ENCODE peak calls at places on chromosomes 11 and 22, in five cellular contexts. One of them, this sample, is unnamed.

GRCh38 chr22:37419916-37420655 is 7.2 kb downstream of the ELFN2 start:
- DNase-seq in mucosa of gallbladder: peak
- DNase-seq in T-helper 9 cell: no peak
- DNase-seq in Calu3: peak
- DNase-seq in stimulated activated CD8-positive, alpha-beta memory T cell treated with anti-CD3 and anti-CD28 coated beads, Interleukin-4, amount 100 ng/mL, for 1 hour: no peak
- DNase-seq in this sample: no peak

GRCh38 chr22:38981005-38981658 is 1.0 kb upstream of the APOBEC3B start:
- DNase-seq in stimulated activated CD8-positive, alpha-beta memory T cell treated with anti-CD3 and anti-CD28 coated beads, Interleukin-4, amount 100 ng/mL, for 1 hour: no peak
- DNase-seq in mucosa of gallbladder: peak
- DNase-seq in T-helper 9 cell: no peak
- DNase-seq in Calu3: peak
- DNase-seq in this sample: no peak

GRCh38 chr11:11409224-11409623 is 56.2 kb upstream of the CSNK2A3 start:
- DNase-seq in mucosa of gallbladder: no peak
- DNase-seq in Calu3: no peak
- DNase-seq in stimulated activated CD8-positive, alpha-beta memory T cell treated with anti-CD3 and anti-CD28 coated beads, Interleukin-4, amount 100 ng/mL, for 1 hour: no peak
- DNase-seq in T-helper 9 cell: no peak
- DNase-seq in this sample: no peak

GRCh38 chr11:8333431-8334401 is 70.0 kb upstream of the LMO1 start:
- DNase-seq in Calu3: peak
- DNase-seq in stimulated activated CD8-positive, alpha-beta memory T cell treated with anti-CD3 and anti-CD28 coated beads, Interleukin-4, amount 100 ng/mL, for 1 hour: no peak
- DNase-seq in mucosa of gallbladder: no peak
- DNase-seq in T-helper 9 cell: no peak
- DNase-seq in this sample: no peak

GRCh38 chr11:124753207-124753606 is 1.2 kb upstream of the VSIG2 start:
- DNase-seq in stimulated activated CD8-positive, alpha-beta memory T cell treated with anti-CD3 and anti-CD28 coated beads, Interleukin-4, amount 100 ng/mL, for 1 hour: no peak
- DNase-seq in Calu3: no peak
- DNase-seq in T-helper 9 cell: no peak
- DNase-seq in mucosa of gallbladder: no peak
- DNase-seq in this sample: no peak

GRCh38 chr11:10925149-10925926 is 67.5 kb upstream of the ZBED5 start:
- DNase-seq in Calu3: no peak
- DNase-seq in T-helper 9 cell: no peak
- DNase-seq in mucosa of gallbladder: no peak
- DNase-seq in stimulated activated CD8-positive, alpha-beta memory T cell treated with anti-CD3 and anti-CD28 coated beads, Interleukin-4, amount 100 ng/mL, for 1 hour: no peak
- DNase-seq in this sample: no peak

GRCh38 chr11:44709966-44710365 is 16.8 kb upstream of the TSPAN18 start:
- DNase-seq in T-helper 9 cell: no peak
- DNase-seq in mucosa of gallbladder: no peak
- DNase-seq in stimulated activated CD8-positive, alpha-beta memory T cell treated with anti-CD3 and anti-CD28 coated beads, Interleukin-4, amount 100 ng/mL, for 1 hour: no peak
- DNase-seq in Calu3: no peak
- DNase-seq in this sample: no peak

GRCh38 chr11:69683764-69684333 is 8.7 kb upstream of the LTO1 start:
- DNase-seq in Calu3: peak
- DNase-seq in mucosa of gallbladder: no peak
- DNase-seq in T-helper 9 cell: no peak
- DNase-seq in stimulated activated CD8-positive, alpha-beta memory T cell treated with anti-CD3 and anti-CD28 coated beads, Interleukin-4, amount 100 ng/mL, for 1 hour: no peak
- DNase-seq in this sample: no peak

GRCh38 chr11:57368106-57368826 is 12.7 kb downstream of the PRG3 start:
- DNase-seq in mucosa of gallbladder: no peak
- DNase-seq in Calu3: no peak
- DNase-seq in T-helper 9 cell: no peak
- DNase-seq in stimulated activated CD8-positive, alpha-beta memory T cell treated with anti-CD3 and anti-CD28 coated beads, Interleukin-4, amount 100 ng/mL, for 1 hour: no peak
- DNase-seq in this sample: no peak